ENCODE peak calls at places on chromosomes 16 and 17, in nine cellular contexts. B, I, Z, D, P, O, X, S and E are unnamed samples.

GRCh38 chr17:58156839-58157803 is 8.9 kb downstream of the OR4D1 start:
- DNase-seq in B (peak; percentile 45), I (no peak), Z (no peak), D (no peak), P (no peak), O (peak; percentile 56), X (no peak), S (no peak), E (peak; percentile 54)

GRCh38 chr16:51888534-51888933 is 658.4 kb downstream of the TOX3 start:
- DNase-seq in B (no peak), I (no peak), Z (no peak), D (no peak), P (no peak), O (no peak), X (no peak), S (no peak), E (no peak)

GRCh38 chr16:2496223-2497115 is 17.3 kb upstream of the ATP6V0C start:
- DNase-seq in B (no peak), I (no peak), Z (no peak), D (no peak), P (no peak), O (no peak), X (no peak), S (no peak), E (no peak)

GRCh38 chr16:28204211-28204610 is 7.6 kb downstream of the XPO6 start:
- DNase-seq in B (no peak), I (no peak), Z (no peak), D (no peak), P (no peak), O (no peak), X (no peak), S (no peak), E (no peak)

GRCh38 chr17:42135664-42136653 is 13.4 kb downstream of the HSPB9 start:
- DNase-seq in B (no peak), I (peak; percentile 65), Z (peak; percentile 50), D (no peak), P (peak; percentile 54), O (peak; percentile 76), X (no peak), S (no peak), E (no peak)

GRCh38 chr16:53071748-53072301 is 17.0 kb downstream of the CHD9 start:
- DNase-seq in B (peak; percentile 63), I (no peak), Z (no peak), D (no peak), P (no peak), O (no peak), X (no peak), S (no peak), E (no peak)

GRCh38 chr17:55390364-55390977 is 31.2 kb downstream of the MMD start:
- DNase-seq in B (no peak), I (no peak), Z (no peak), D (no peak), P (no peak), O (no peak), X (no peak), S (no peak), E (no peak)

GRCh38 chr16:57754354-57755060 is 18.9 kb downstream of the KATNB1 start:
- DNase-seq in B (no peak), I (no peak), Z (no peak), D (no peak), P (no peak), O (no peak), X (no peak), S (no peak), E (no peak)

GRCh38 chr17:77717941-77718668 is 240.4 kb upstream of the TNRC6C start:
- DNase-seq in B (no peak), I (no peak), Z (no peak), D (no peak), P (no peak), O (no peak), X (no peak), S (no peak), E (no peak)

GRCh38 chr17:2230877-2231276 is 72.7 kb downstream of the SMG6 start:
- DNase-seq in B (no peak), I (no peak), Z (no peak), D (no peak), P (peak; percentile 54), O (no peak), X (no peak), S (no peak), E (no peak)

GRCh38 chr17:63552211-63552610 is 1.9 kb downstream of the DCAF7 start:
- DNase-seq in B (no peak), I (no peak), Z (no peak), D (peak; percentile 13), P (peak; percentile 18), O (no peak), X (no peak), S (no peak), E (no peak)

GRCh38 chr17:42679001-42679491 is 2.3 kb upstream of the PLEKHH3 start:
- DNase-seq in B (no peak), I (peak; percentile 70), Z (peak; percentile 68), D (no peak), P (peak; percentile 35), O (peak; percentile 57), X (no peak), S (no peak), E (no peak)

GRCh38 chr17:83200231-83200699 is 120.9 kb downstream of the METRNL start:
- DNase-seq in B (no peak), I (no peak), Z (peak; percentile 88), D (no peak), P (peak; percentile 90), O (no peak), X (no peak), S (no peak), E (peak; percentile 84)

GRCh38 chr17:82252511-82253178 is 20.9 kb downstream of the CSNK1D start:
- DNase-seq in B (no peak), I (no peak), Z (no peak), D (no peak), P (no peak), O (no peak), X (no peak), S (no peak), E (no peak)

GRCh38 chr16:4935231-4935855 is 1.6 kb downstream of the PPL start:
- DNase-seq in B (no peak), I (peak; percentile 46), Z (peak; percentile 80), D (no peak), P (peak; percentile 98), O (no peak), X (no peak), S (peak; percentile 84), E (no peak)

GRCh38 chr17:81511800-81512559 is 619 bp downstream of the ACTG1 start:
- DNase-seq in B (no peak), I (no peak), Z (peak; percentile 38), D (no peak), P (no peak), O (no peak), X (no peak), S (no peak), E (peak; percentile 41)

GRCh38 chr17:45316271-45317112 is at the start of gene MAP3K14:
- DNase-seq in B (peak; percentile 22), I (peak; percentile 39), Z (peak; percentile 81), D (no peak), P (peak; percentile 78), O (no peak), X (no peak), S (no peak), E (peak; percentile 72)

DNA sequence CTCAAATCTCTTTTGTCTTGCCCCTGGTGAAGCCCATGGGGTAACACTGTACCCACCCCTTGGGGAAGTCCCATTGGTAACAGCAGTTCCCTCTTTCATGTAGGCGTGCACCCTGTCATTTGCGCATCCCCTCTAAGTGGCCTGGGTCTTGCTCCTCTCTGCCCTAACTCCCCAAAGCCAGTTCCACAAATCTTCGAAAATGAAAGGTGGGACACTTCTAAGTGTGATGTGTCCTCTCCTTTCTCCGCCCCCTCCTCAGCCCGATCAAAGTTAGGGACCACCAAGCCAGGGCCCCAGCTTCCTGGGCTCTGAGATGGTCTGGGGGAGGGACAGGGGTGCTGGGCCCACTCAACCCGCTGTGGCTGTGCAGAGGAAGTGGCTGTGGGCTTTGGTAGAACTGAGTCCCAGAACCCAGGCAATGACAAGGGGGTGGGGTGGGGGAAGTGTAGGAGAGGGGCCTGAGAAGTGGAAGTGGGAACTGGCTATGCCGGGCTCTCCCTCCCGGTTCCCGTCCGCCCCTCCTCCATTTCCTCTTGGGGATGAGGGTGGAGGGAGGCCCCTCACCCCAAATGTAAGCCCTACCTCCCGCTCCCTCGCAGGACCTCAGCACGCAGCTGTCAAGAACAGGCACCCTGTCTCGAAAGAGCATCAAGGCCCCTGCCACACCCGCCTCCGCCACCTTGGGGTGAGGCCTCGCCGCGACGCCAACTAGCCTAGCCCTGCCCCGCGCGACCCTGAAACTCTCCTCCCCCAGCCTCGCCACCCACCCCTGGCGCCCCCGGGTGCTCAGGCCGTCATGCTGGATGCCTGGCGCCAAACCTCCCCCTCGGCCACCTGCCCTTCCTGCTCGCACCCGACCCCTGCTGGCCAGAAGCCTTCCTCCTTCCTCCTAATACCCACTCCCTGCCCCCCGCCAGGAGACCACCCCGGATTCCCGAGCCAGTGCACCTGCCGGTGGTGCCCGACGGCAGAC is 8.7 kb downstream of the ABI3 start:
- DNase-seq in B (no peak), I (no peak), Z (peak; percentile 74), D (no peak), P (no peak), O (no peak), X (no peak), S (no peak), E (peak; percentile 77)
- TF ChIP-seq CTCF in B (no peak), I (no peak), Z (no peak), D (peak; percentile 7), P (peak; percentile 9), O (peak; percentile 33), X (peak; percentile 56), S (peak; percentile 3), E (peak; percentile 55)

GRCh38 chr16:11452298-11452697 is 107.0 kb downstream of the RMI2 start:
- DNase-seq in B (no peak), I (no peak), Z (no peak), D (no peak), P (no peak), O (no peak), X (no peak), S (no peak), E (no peak)
- TF ChIP-seq CTCF in B (no peak), I (no peak), Z (no peak), D (no peak), P (no peak), O (no peak), X (no peak), S (no peak), E (no peak)

DNA sequence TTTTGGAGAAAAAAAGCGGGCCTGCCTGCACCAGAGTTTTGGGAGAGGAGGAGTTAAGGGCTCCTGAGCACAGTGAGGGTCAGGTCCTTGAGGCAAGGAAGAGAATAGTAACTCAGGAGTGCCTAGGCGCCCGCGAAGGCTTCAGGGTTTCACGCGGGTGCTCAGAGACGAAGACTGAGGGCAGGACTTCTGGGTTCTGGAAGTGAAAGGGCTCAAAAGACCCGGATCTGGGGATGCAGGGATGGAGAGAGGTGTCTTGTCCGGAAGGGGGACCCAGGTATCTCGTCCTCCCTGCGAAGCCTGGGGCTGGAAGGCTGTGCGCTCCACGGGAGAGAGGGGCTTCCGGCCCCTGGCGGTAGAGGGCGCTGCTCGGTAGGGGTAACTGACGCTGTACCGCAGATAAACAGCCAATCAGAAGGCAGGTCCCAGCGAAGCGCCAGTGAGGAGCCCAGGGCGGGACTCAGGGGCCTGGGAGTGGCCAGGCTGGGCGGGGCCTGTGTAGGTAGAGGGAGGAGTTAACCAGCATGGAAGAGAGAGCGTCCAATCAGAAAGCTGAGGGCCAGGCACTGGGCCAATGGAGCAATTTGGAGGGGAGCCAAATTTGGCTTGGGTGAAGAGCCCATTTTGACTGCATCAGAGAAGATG is 729 bp downstream of the TGFB1I1 start:
- DNase-seq in B (peak; percentile 20), I (peak; percentile 95), Z (peak; percentile 64), D (peak; percentile 69), P (peak; percentile 92), O (peak; percentile 89), X (peak; percentile 75), S (peak; percentile 83), E (no peak)
- TF ChIP-seq CTCF in B (peak; percentile 28), I (peak; percentile 74), Z (peak; percentile 7), D (peak; percentile 70), P (peak; percentile 71), O (peak; percentile 76), X (peak; percentile 83), S (peak; percentile 74), E (no peak)

GRCh38 chr16:67803894-67804293 is 2.5 kb downstream of the RANBP10 start:
- DNase-seq in B (no peak), I (no peak), Z (peak; percentile 60), D (no peak), P (no peak), O (no peak), X (no peak), S (no peak), E (no peak)
- TF ChIP-seq CTCF in B (no peak), I (no peak), Z (no peak), D (no peak), P (no peak), O (no peak), X (no peak), S (no peak), E (no peak)